ENCODE peak calls at places on chromosomes 4 and X, in six cellular contexts. T is colonic mucosa, V is breast epithelium, O is DND-41, J is fibroblast of pulmonary artery, L is endothelial cell. P is an unnamed sample.

GRCh38 chrX:109826954-109827708 is 94.1 kb upstream of the ACSL4 start:
- DNase-seq in V (no peak), T (no peak), J (peak; percentile 75), L (no peak), O (no peak), P (peak; percentile 4)

GRCh38 chr4:5945171-5945570 is 52.3 kb upstream of the CRMP1 start:
- DNase-seq in O (no peak), J (no peak), V (no peak), L (no peak), T (no peak), P (no peak)

GRCh38 chr4:61805979-61806378 is 605.9 kb downstream of the ADGRL3 start:
- DNase-seq in L (no peak), J (no peak), V (no peak), T (no peak), O (no peak), P (no peak)

GRCh38 chrX:110284159-110284558 is 33.7 kb downstream of the AMMECR1 start:
- DNase-seq in O (no peak), V (no peak), L (no peak), T (no peak), J (peak; percentile 85), P (no peak)

GRCh38 chrX:150164971-150165605 is 198.0 kb upstream of the MAMLD1 start:
- DNase-seq in V (no peak), T (no peak), O (no peak), L (no peak), J (no peak), P (no peak)

GRCh38 chrX:43958529-43958928 is 14.7 kb downstream of the NDP start:
- DNase-seq in T (peak; percentile 42), L (peak; percentile 27), J (peak; percentile 89), V (no peak), O (peak; percentile 24), P (peak; percentile 5)

GRCh38 chrX:133897593-133898163 is 87.7 kb downstream of the GPC3 start:
- DNase-seq in O (no peak), L (no peak), V (no peak), T (no peak), J (no peak), P (no peak)

GRCh38 chr4:151712777-151713176 is 48.0 kb downstream of the GATB start:
- DNase-seq in T (no peak), V (no peak), O (no peak), J (no peak), L (no peak), P (no peak)

GRCh38 chrX:47814853-47815252 is 21.8 kb upstream of the ZNF81 start:
- DNase-seq in T (no peak), O (no peak), J (no peak), V (no peak), L (no peak), P (no peak)

GRCh38 chr4:168711197-168712120 is 214.6 kb downstream of the PALLD start:
- DNase-seq in T (no peak), O (no peak), J (peak; percentile 76), V (no peak), L (no peak), P (peak; percentile 2)

GRCh38 chr4:85833311-85833710 is 358.4 kb downstream of the ARHGAP24 start:
- DNase-seq in O (no peak), V (no peak), J (no peak), T (no peak), L (no peak), P (no peak)

GRCh38 chr4:52711271-52711670 is 40.0 kb downstream of the ERVMER34-1 start:
- DNase-seq in L (no peak), T (peak; percentile 39), O (no peak), J (no peak), V (no peak), P (no peak)

GRCh38 chr4:41060352-41061318 is 153.7 kb downstream of the APBB2 start:
- DNase-seq in J (no peak), T (no peak), V (no peak), L (no peak), O (no peak), P (no peak)
- TF ChIP-seq CTCF in J (no peak), T (no peak), V (no peak), L (no peak), O (no peak), P (no peak)

GRCh38 chr4:73257242-73257994 is 1.2 kb downstream of the ANKRD17 start:
- DNase-seq in L (peak; percentile 65), O (peak; percentile 72), J (peak; percentile 90), T (peak; percentile 90), V (peak; percentile 73), P (peak; percentile 82)

GRCh38 chr4:73259552-73260140 is 1.0 kb upstream of the ANKRD17 start:
- DNase-seq in J (no peak), V (no peak), T (no peak), L (no peak), O (no peak), P (peak; percentile 22)

GRCh38 chr4:73257995-73258667 is 467 bp downstream of the ANKRD17 start:
- DNase-seq in O (peak; percentile 42), J (peak; percentile 32), L (no peak), V (no peak), T (peak; percentile 54), P (no peak)

GRCh38 chr4:73258668-73259551 is at the start of gene ANKRD17:
- DNase-seq in L (peak; percentile 95), O (peak; percentile 90), V (peak; percentile 91), T (peak; percentile 94), J (peak; percentile 95), P (peak; percentile 95)
- TF ChIP-seq CTCF in L (no peak), O (no peak), V (peak; percentile 71), T (no peak), J (no peak), P (no peak)

GRCh38 chr4:174156239-174156826 is 127.1 kb downstream of the FBXO8 start:
- DNase-seq in T (no peak), J (peak; percentile 81), L (no peak), V (no peak), O (no peak), P (no peak)
- TF ChIP-seq CTCF in T (peak; percentile 56), J (peak; percentile 80), L (peak; percentile 59), V (no peak), O (peak; percentile 66), P (peak; percentile 66)

GRCh38 chr4:145887241-145887964 is 51.2 kb downstream of the ZNF827 start:
- DNase-seq in O (no peak), L (no peak), V (no peak), T (no peak), J (peak; percentile 81), P (no peak)
- TF ChIP-seq CTCF in O (no peak), L (no peak), V (no peak), T (no peak), J (no peak), P (no peak)

DNA sequence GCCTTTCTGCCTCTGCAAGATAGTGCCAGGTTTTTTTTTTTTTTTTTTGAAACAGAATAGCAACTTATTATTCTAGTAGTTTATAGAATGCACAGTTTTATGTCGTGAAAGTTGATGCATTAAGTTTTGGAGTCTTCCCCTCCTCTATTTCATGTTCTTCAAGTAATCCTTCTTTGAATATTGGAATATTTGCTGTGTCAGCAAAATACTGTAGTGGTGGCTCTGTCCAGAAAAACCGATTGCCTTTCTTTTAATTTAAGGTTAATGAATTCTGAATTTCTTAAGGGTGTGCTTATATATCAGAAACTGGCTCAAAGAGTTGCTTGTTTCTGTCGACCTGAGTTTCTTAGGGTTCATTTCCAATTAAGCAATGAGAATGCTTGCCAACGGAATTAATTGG is 34.8 kb upstream of the TMSB15B start:
- DNase-seq in L (no peak), J (no peak), O (no peak), V (no peak), T (no peak), P (no peak)
- TF ChIP-seq CTCF in L (no peak), J (no peak), O (no peak), V (no peak), T (no peak), P (no peak)

P was measured in activated CD8-positive, alpha-beta T cell treated with anti-CD3 and anti-CD28 coated beads for 36 hours.